ENCODE peak calls at places on chromosomes 12 and 14, in six cellular contexts. H is GM12878; N is activated T-cell treated with anti-CD3 and anti-CD28 coated beads for 24 hours; O is LHCN-M2; F is stimulated activated CD8-positive, alpha-beta memory T cell treated with anti-CD3 and anti-CD28 coated beads, Interleukin-4, amount 100 ng/mL, for 48 hours; Q is activated CD4-positive, CD25-positive, alpha-beta regulatory T cell. I is an unnamed sample.

GRCh38 chr14:40987481-40987880 is 619.2 kb upstream of the LRFN5 start:
- DNase-seq in H (no peak), N (no peak), O (no peak), F (no peak), Q (no peak), I (no peak)

GRCh38 chr14:104724407-104724980 is 465 bp downstream of the ADSS1 start:
- DNase-seq in H (no peak), N (no peak), O (no peak), F (peak), Q (no peak), I (no peak)

GRCh38 chr14:54784060-54784459 is 118.6 kb downstream of the GCH1 start:
- DNase-seq in H (no peak), N (no peak), O (no peak), F (no peak), Q (no peak), I (no peak)

GRCh38 chr14:102795060-102795925 is 18.0 kb downstream of the TRAF3 start:
- DNase-seq in H (no peak), N (no peak), O (peak), F (no peak), Q (no peak), I (no peak)

GRCh38 chr12:106289196-106289681 is 13.3 kb upstream of the TCP11L2 start:
- DNase-seq in H (no peak), N (no peak), O (no peak), F (no peak), Q (no peak), I (no peak)

GRCh38 chr14:54697806-54698205 is 130.9 kb downstream of the SAMD4A start:
- DNase-seq in H (no peak), N (no peak), O (no peak), F (no peak), Q (no peak), I (no peak)

GRCh38 chr14:69154779-69155178 is 1.9 kb upstream of the DCAF5 start:
- DNase-seq in H (no peak), N (no peak), O (no peak), F (no peak), Q (no peak), I (no peak)

GRCh38 chr14:99360774-99361595 is 89.0 kb upstream of the BCL11B start:
- DNase-seq in H (no peak), N (no peak), O (no peak), F (no peak), Q (no peak), I (no peak)

GRCh38 chr12:120584343-120585149 is 3.3 kb upstream of the POP5 start:
- DNase-seq in H (no peak), N (peak), O (no peak), F (peak), Q (peak), I (peak)

GRCh38 chr14:105918496-105919262 is 392.3 kb downstream of the TMEM121 start:
- DNase-seq in H (no peak), N (no peak), O (no peak), F (no peak), Q (no peak), I (no peak)

GRCh38 chr12:103715494-103715893 is 125.5 kb downstream of the NT5DC3 start:
- DNase-seq in H (no peak), N (no peak), O (peak), F (no peak), Q (no peak), I (no peak)

GRCh38 chr12:9960613-9961012 is 10.6 kb upstream of the CLEC12A start:
- DNase-seq in H (no peak), N (no peak), O (no peak), F (no peak), Q (no peak), I (no peak)

GRCh38 chr14:96105921-96106441 is 66.8 kb downstream of the C14orf132 start:
- DNase-seq in H (no peak), N (no peak), O (no peak), F (no peak), Q (no peak), I (no peak)

GRCh38 chr14:71933026-71933587 is 878 bp downstream of the RGS6 start:
- DNase-seq in H (no peak), N (no peak), O (no peak), F (peak), Q (no peak), I (no peak)

GRCh38 chr12:104171785-104172563 is 34.0 kb upstream of the NFYB start:
- DNase-seq in H (no peak), N (no peak), O (no peak), F (no peak), Q (no peak), I (no peak)

GRCh38 chr14:52852810-52853521 is 61.6 kb upstream of the GNPNAT1 start:
- DNase-seq in H (no peak), N (no peak), O (no peak), F (no peak), Q (no peak), I (no peak)

GRCh38 chr14:93332032-93332852 is 594 bp downstream of the BTBD7 start:
- DNase-seq in H (no peak), N (no peak), O (peak), F (peak), Q (peak), I (peak)

GRCh38 chr14:71714225-71714624 is 218.0 kb upstream of the RGS6 start:
- DNase-seq in H (no peak), N (no peak), O (peak), F (no peak), Q (no peak), I (no peak)

GRCh38 chr14:92513204-92513965 is at the start of gene RIN3:
- DNase-seq in H (no peak), N (peak), O (peak), F (peak), Q (no peak), I (peak)

GRCh38 chr12:31582155-31582554 is 8.8 kb downstream of the DENND5B start:
- DNase-seq in H (no peak), N (no peak), O (peak), F (no peak), Q (no peak), I (no peak)

GRCh38 chr12:43316506-43316905 is 235.5 kb downstream of the ADAMTS20 start:
- DNase-seq in H (no peak), N (no peak), O (no peak), F (no peak), Q (no peak), I (no peak)

GRCh38 chr14:104752338-104752734 is 611 bp upstream of the SIVA1 start:
- DNase-seq in H (no peak), N (no peak), O (no peak), F (no peak), Q (no peak), I (no peak)

GRCh38 chr12:32482226-32482625 is 82.9 kb downstream of the FGD4 start:
- DNase-seq in H (peak), N (no peak), O (peak), F (no peak), Q (no peak), I (no peak)

GRCh38 chr14:30610719-30611388 is 11.3 kb upstream of the SCFD1 start:
- DNase-seq in H (no peak), N (no peak), O (peak), F (peak), Q (no peak), I (no peak)

GRCh38 chr14:94946244-94946643 is 176.3 kb upstream of the GSC start:
- DNase-seq in H (no peak), N (no peak), O (no peak), F (peak), Q (no peak), I (no peak)

GRCh38 chr12:91877022-91877421 is 268.6 kb downstream of the BTG1 start:
- DNase-seq in H (peak), N (peak), O (peak), F (peak), Q (peak), I (peak)